ENCODE peak calls at places on chromosomes 5 and 9, in nine cellular contexts. One of them, this sample, is unnamed.

GRCh38 chr5:14039063-14039462 is 94.6 kb upstream of the DNAH5 start:
- DNase-seq in PC-9: peak
- DNase-seq in HFFc6: peak
- DNase-seq in CD8-positive, alpha-beta T cell: no peak
- DNase-seq in GM13976: no peak
- DNase-seq in endothelial cell of umbilical vein: peak
- DNase-seq in B cell: no peak
- DNase-seq in psoas muscle: no peak
- DNase-seq in lower lobe of right lung: no peak
- DNase-seq in this sample: no peak

GRCh38 chr5:43514471-43514815 is 505 bp downstream of the C5orf34 start:
- DNase-seq in GM13976: no peak
- DNase-seq in psoas muscle: no peak
- DNase-seq in endothelial cell of umbilical vein: no peak
- DNase-seq in B cell: no peak
- DNase-seq in HFFc6: peak
- DNase-seq in CD8-positive, alpha-beta T cell: no peak
- DNase-seq in lower lobe of right lung: no peak
- DNase-seq in PC-9: peak
- DNase-seq in this sample: no peak

GRCh38 chr5:86030753-86031152 is 587.0 kb upstream of the COX7C start:
- DNase-seq in psoas muscle: no peak
- DNase-seq in B cell: no peak
- DNase-seq in CD8-positive, alpha-beta T cell: no peak
- DNase-seq in PC-9: no peak
- DNase-seq in endothelial cell of umbilical vein: no peak
- DNase-seq in GM13976: no peak
- DNase-seq in lower lobe of right lung: no peak
- DNase-seq in HFFc6: no peak
- DNase-seq in this sample: no peak

GRCh38 chr5:116084231-116084630 is 594 bp upstream of the COMMD10 start:
- DNase-seq in psoas muscle: no peak
- DNase-seq in CD8-positive, alpha-beta T cell: no peak
- DNase-seq in endothelial cell of umbilical vein: no peak
- DNase-seq in lower lobe of right lung: no peak
- DNase-seq in B cell: peak
- DNase-seq in PC-9: no peak
- DNase-seq in HFFc6: no peak
- DNase-seq in GM13976: peak
- DNase-seq in this sample: peak

GRCh38 chr5:93100976-93101375 is 480.0 kb downstream of the NR2F1-AS1 start:
- DNase-seq in HFFc6: no peak
- DNase-seq in endothelial cell of umbilical vein: no peak
- DNase-seq in GM13976: no peak
- DNase-seq in PC-9: no peak
- DNase-seq in lower lobe of right lung: no peak
- DNase-seq in psoas muscle: no peak
- DNase-seq in B cell: no peak
- DNase-seq in CD8-positive, alpha-beta T cell: no peak
- DNase-seq in this sample: no peak

GRCh38 chr5:141641634-141642278 is 5.0 kb downstream of the RELL2 start:
- DNase-seq in HFFc6: peak
- DNase-seq in B cell: no peak
- DNase-seq in PC-9: peak
- DNase-seq in GM13976: peak
- DNase-seq in CD8-positive, alpha-beta T cell: no peak
- DNase-seq in lower lobe of right lung: no peak
- DNase-seq in endothelial cell of umbilical vein: peak
- DNase-seq in psoas muscle: no peak
- DNase-seq in this sample: peak

GRCh38 chr9:70561805-70562395 is 147.4 kb upstream of the KLF9 start:
- DNase-seq in PC-9: no peak
- DNase-seq in HFFc6: no peak
- DNase-seq in CD8-positive, alpha-beta T cell: no peak
- DNase-seq in B cell: no peak
- DNase-seq in endothelial cell of umbilical vein: no peak
- DNase-seq in lower lobe of right lung: no peak
- DNase-seq in psoas muscle: no peak
- DNase-seq in GM13976: no peak
- DNase-seq in this sample: no peak

GRCh38 chr9:133370680-133371079 is 5.2 kb downstream of the SURF4 start:
- DNase-seq in B cell: no peak
- DNase-seq in GM13976: no peak
- DNase-seq in CD8-positive, alpha-beta T cell: peak
- DNase-seq in psoas muscle: no peak
- DNase-seq in HFFc6: no peak
- DNase-seq in endothelial cell of umbilical vein: no peak
- DNase-seq in lower lobe of right lung: no peak
- DNase-seq in PC-9: no peak
- DNase-seq in this sample: no peak

GRCh38 chr9:126617003-126617739 is 3.4 kb downstream of the LMX1B start:
- DNase-seq in psoas muscle: no peak
- DNase-seq in B cell: no peak
- DNase-seq in HFFc6: no peak
- DNase-seq in CD8-positive, alpha-beta T cell: no peak
- DNase-seq in endothelial cell of umbilical vein: no peak
- DNase-seq in PC-9: no peak
- DNase-seq in lower lobe of right lung: no peak
- DNase-seq in GM13976: no peak
- DNase-seq in this sample: no peak

GRCh38 chr5:97267767-97268166 is 84.7 kb upstream of the RIOK2 start:
- DNase-seq in GM13976: no peak
- DNase-seq in HFFc6: no peak
- DNase-seq in lower lobe of right lung: no peak
- DNase-seq in CD8-positive, alpha-beta T cell: no peak
- DNase-seq in PC-9: no peak
- DNase-seq in endothelial cell of umbilical vein: no peak
- DNase-seq in psoas muscle: no peak
- DNase-seq in B cell: no peak
- DNase-seq in this sample: no peak

GRCh38 chr9:109652971-109653370 is 127.0 kb upstream of the PALM2AKAP2 start:
- DNase-seq in lower lobe of right lung: no peak
- DNase-seq in PC-9: peak
- DNase-seq in psoas muscle: no peak
- DNase-seq in HFFc6: peak
- DNase-seq in endothelial cell of umbilical vein: no peak
- DNase-seq in B cell: no peak
- DNase-seq in CD8-positive, alpha-beta T cell: no peak
- DNase-seq in GM13976: no peak
- DNase-seq in this sample: no peak

GRCh38 chr5:84411832-84412605 is 27.3 kb upstream of the EDIL3 start:
- DNase-seq in B cell: no peak
- DNase-seq in GM13976: no peak
- DNase-seq in HFFc6: no peak
- DNase-seq in psoas muscle: no peak
- DNase-seq in lower lobe of right lung: no peak
- DNase-seq in endothelial cell of umbilical vein: no peak
- DNase-seq in CD8-positive, alpha-beta T cell: no peak
- DNase-seq in PC-9: no peak
- DNase-seq in this sample: no peak

GRCh38 chr9:78884611-78885150 is 587.8 kb downstream of the PSAT1 start:
- DNase-seq in CD8-positive, alpha-beta T cell: no peak
- DNase-seq in lower lobe of right lung: no peak
- DNase-seq in endothelial cell of umbilical vein: no peak
- DNase-seq in GM13976: no peak
- DNase-seq in HFFc6: no peak
- DNase-seq in B cell: no peak
- DNase-seq in psoas muscle: no peak
- DNase-seq in PC-9: no peak
- DNase-seq in this sample: no peak

GRCh38 chr9:134487066-134487710 is 154.4 kb upstream of the COL5A1 start:
- DNase-seq in PC-9: no peak
- DNase-seq in endothelial cell of umbilical vein: no peak
- DNase-seq in CD8-positive, alpha-beta T cell: no peak
- DNase-seq in GM13976: no peak
- DNase-seq in psoas muscle: no peak
- DNase-seq in B cell: no peak
- DNase-seq in lower lobe of right lung: no peak
- DNase-seq in HFFc6: no peak
- DNase-seq in this sample: no peak

GRCh38 chr9:109036744-109037680 is 23.7 kb upstream of the CTNNAL1 start:
- DNase-seq in HFFc6: no peak
- DNase-seq in psoas muscle: no peak
- DNase-seq in B cell: no peak
- DNase-seq in CD8-positive, alpha-beta T cell: no peak
- DNase-seq in endothelial cell of umbilical vein: peak
- DNase-seq in GM13976: no peak
- DNase-seq in PC-9: peak
- DNase-seq in lower lobe of right lung: no peak
- DNase-seq in this sample: no peak

GRCh38 chr9:136910901-136911245 is 24.6 kb downstream of the TRAF2 start:
- DNase-seq in CD8-positive, alpha-beta T cell: no peak
- DNase-seq in HFFc6: no peak
- DNase-seq in psoas muscle: no peak
- DNase-seq in B cell: no peak
- DNase-seq in GM13976: no peak
- DNase-seq in PC-9: no peak
- DNase-seq in endothelial cell of umbilical vein: no peak
- DNase-seq in lower lobe of right lung: no peak
- DNase-seq in this sample: no peak
- TF ChIP-seq CTCF in CD8-positive, alpha-beta T cell: no peak
- TF ChIP-seq CTCF in HFFc6: no peak
- TF ChIP-seq CTCF in psoas muscle: no peak
- TF ChIP-seq CTCF in B cell: no peak
- TF ChIP-seq CTCF in GM13976: no peak
- TF ChIP-seq CTCF in PC-9: no peak
- TF ChIP-seq CTCF in endothelial cell of umbilical vein: no peak
- TF ChIP-seq CTCF in lower lobe of right lung: no peak
- TF ChIP-seq CTCF in this sample: no peak

DNA sequence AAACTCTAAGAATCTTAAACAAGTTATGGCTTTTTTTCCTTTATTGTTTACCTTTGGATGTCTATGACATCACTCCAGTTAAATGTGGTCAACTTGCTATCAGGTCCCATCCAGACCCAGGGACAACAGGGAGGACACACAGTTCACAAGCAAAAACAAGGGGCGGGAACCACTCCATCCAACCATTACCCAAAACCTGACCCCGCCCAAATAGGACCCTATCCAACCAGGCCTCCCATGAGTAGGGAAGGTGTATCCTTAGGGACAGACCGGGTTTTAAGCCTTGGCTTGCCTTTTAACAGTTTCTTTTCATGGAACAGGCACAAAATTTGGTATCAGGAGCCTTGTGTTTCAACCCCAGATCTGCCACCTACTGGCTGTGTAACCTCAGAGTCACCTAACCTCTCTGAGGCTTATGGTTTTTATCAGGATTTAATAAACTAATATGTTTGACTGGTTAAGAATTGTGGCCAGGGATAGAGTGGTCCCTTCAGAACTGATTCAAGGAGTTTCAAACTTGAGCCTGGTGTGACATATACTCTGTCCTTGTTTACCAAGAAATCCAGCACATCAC is 127.7 kb upstream of the RAD23B start:
- DNase-seq in CD8-positive, alpha-beta T cell: no peak
- DNase-seq in HFFc6: no peak
- DNase-seq in psoas muscle: no peak
- DNase-seq in endothelial cell of umbilical vein: no peak
- DNase-seq in lower lobe of right lung: no peak
- DNase-seq in PC-9: no peak
- DNase-seq in B cell: no peak
- DNase-seq in GM13976: no peak
- DNase-seq in this sample: no peak
- TF ChIP-seq CTCF in CD8-positive, alpha-beta T cell: no peak
- TF ChIP-seq CTCF in HFFc6: peak
- TF ChIP-seq CTCF in psoas muscle: no peak
- TF ChIP-seq CTCF in endothelial cell of umbilical vein: no peak
- TF ChIP-seq CTCF in lower lobe of right lung: no peak
- TF ChIP-seq CTCF in PC-9: peak
- TF ChIP-seq CTCF in B cell: no peak
- TF ChIP-seq CTCF in GM13976: no peak
- TF ChIP-seq CTCF in this sample: no peak

GRCh38 chr9:101312661-101313060 is 72.1 kb downstream of the BAAT start:
- DNase-seq in HFFc6: no peak
- DNase-seq in psoas muscle: no peak
- DNase-seq in PC-9: no peak
- DNase-seq in B cell: no peak
- DNase-seq in endothelial cell of umbilical vein: no peak
- DNase-seq in CD8-positive, alpha-beta T cell: no peak
- DNase-seq in GM13976: no peak
- DNase-seq in lower lobe of right lung: no peak
- DNase-seq in this sample: no peak
- TF ChIP-seq CTCF in HFFc6: no peak
- TF ChIP-seq CTCF in psoas muscle: no peak
- TF ChIP-seq CTCF in PC-9: no peak
- TF ChIP-seq CTCF in B cell: no peak
- TF ChIP-seq CTCF in endothelial cell of umbilical vein: no peak
- TF ChIP-seq CTCF in CD8-positive, alpha-beta T cell: no peak
- TF ChIP-seq CTCF in GM13976: no peak
- TF ChIP-seq CTCF in lower lobe of right lung: no peak
- TF ChIP-seq CTCF in this sample: no peak

DNA sequence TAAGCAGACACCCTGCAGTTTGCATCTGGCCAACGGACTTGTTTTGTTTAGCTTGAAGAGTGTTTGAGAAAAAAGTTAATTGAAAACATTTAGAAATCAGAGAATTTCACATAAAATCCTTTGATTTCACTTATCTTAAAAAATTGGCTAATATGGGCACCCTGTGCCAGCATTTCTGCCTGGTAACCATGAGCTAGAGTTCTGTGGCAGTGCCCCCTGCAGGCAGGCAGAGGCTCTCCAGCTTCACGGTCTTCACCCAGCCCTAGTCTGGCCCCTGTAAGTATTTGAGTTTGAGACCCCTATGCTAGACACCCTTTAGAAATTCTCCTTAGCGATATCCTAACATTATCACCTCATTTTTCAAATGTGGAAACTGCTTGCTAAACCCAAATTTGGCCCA is 18.8 kb upstream of the FANCC start:
- DNase-seq in PC-9: no peak
- DNase-seq in CD8-positive, alpha-beta T cell: peak
- DNase-seq in GM13976: no peak
- DNase-seq in HFFc6: no peak
- DNase-seq in B cell: no peak
- DNase-seq in endothelial cell of umbilical vein: peak
- DNase-seq in psoas muscle: no peak
- DNase-seq in lower lobe of right lung: no peak
- DNase-seq in this sample: no peak
- TF ChIP-seq CTCF in PC-9: peak
- TF ChIP-seq CTCF in CD8-positive, alpha-beta T cell: peak
- TF ChIP-seq CTCF in GM13976: no peak
- TF ChIP-seq CTCF in HFFc6: peak
- TF ChIP-seq CTCF in B cell: peak
- TF ChIP-seq CTCF in endothelial cell of umbilical vein: peak
- TF ChIP-seq CTCF in psoas muscle: peak
- TF ChIP-seq CTCF in lower lobe of right lung: peak
- TF ChIP-seq CTCF in this sample: peak

GRCh38 chr5:53733853-53734252 is 173.4 kb downstream of the NDUFS4 start:
- DNase-seq in B cell: no peak
- DNase-seq in endothelial cell of umbilical vein: no peak
- DNase-seq in psoas muscle: no peak
- DNase-seq in CD8-positive, alpha-beta T cell: no peak
- DNase-seq in GM13976: no peak
- DNase-seq in PC-9: no peak
- DNase-seq in HFFc6: no peak
- DNase-seq in lower lobe of right lung: no peak
- DNase-seq in this sample: no peak
- TF ChIP-seq CTCF in B cell: no peak
- TF ChIP-seq CTCF in endothelial cell of umbilical vein: no peak
- TF ChIP-seq CTCF in psoas muscle: no peak
- TF ChIP-seq CTCF in CD8-positive, alpha-beta T cell: no peak
- TF ChIP-seq CTCF in GM13976: no peak
- TF ChIP-seq CTCF in PC-9: peak
- TF ChIP-seq CTCF in HFFc6: no peak
- TF ChIP-seq CTCF in lower lobe of right lung: no peak
- TF ChIP-seq CTCF in this sample: no peak